ENCODE peak calls at places on chromosomes 3 and 15, in seven cellular contexts. Q is KBM-7, P is GM13977, H is DMS153, C is NCI-H345, Y is NT2/D1, G is breast epithelium. R is an unnamed sample.

GRCh38 chr3:127419140-127419539 is 131.3 kb upstream of the PRR20G start:
- DNase-seq in G (no peak), Y (no peak), C (peak), H (no peak), P (no peak), Q (no peak), R (no peak)

GRCh38 chr3:13282986-13283876 is 136.9 kb downstream of the NUP210 start:
- DNase-seq in Y (peak), Q (peak), G (no peak), P (peak), H (no peak), C (peak), R (no peak)

GRCh38 chr3:42078686-42079085 is 12.5 kb upstream of the TRAK1 start:
- DNase-seq in C (no peak), Q (no peak), Y (peak), P (no peak), G (no peak), H (no peak), R (no peak)

GRCh38 chr3:9279959-9280358 is 30.5 kb upstream of the SRGAP3 start:
- DNase-seq in G (no peak), H (no peak), Q (no peak), C (no peak), P (no peak), Y (no peak), R (no peak)

GRCh38 chr15:101250931-101251829 is 668 bp downstream of the CHSY1 start:
- DNase-seq in Q (peak), G (no peak), H (no peak), C (peak), P (peak), Y (no peak), R (no peak)

GRCh38 chr3:151901946-151902285 is 28.5 kb downstream of the SUCNR1 start:
- DNase-seq in G (no peak), P (no peak), C (no peak), Y (no peak), H (no peak), Q (peak), R (no peak)

GRCh38 chr15:73397461-73397860 is 28.7 kb upstream of the HCN4 start:
- DNase-seq in H (no peak), Y (no peak), C (no peak), P (no peak), G (no peak), Q (no peak), R (no peak)

GRCh38 chr3:187227658-187228258 is 30.5 kb downstream of the RTP1 start:
- DNase-seq in G (no peak), H (no peak), C (no peak), P (no peak), Q (no peak), Y (no peak), R (no peak)

GRCh38 chr3:152448091-152448490 is 179.4 kb downstream of the MBNL1 start:
- DNase-seq in Q (no peak), G (no peak), Y (no peak), H (no peak), C (no peak), P (no peak), R (no peak)

GRCh38 chr3:49489247-49489646 is 19.2 kb downstream of the DAG1 start:
- DNase-seq in H (no peak), Y (no peak), C (no peak), P (no peak), G (no peak), Q (no peak), R (no peak)

GRCh38 chr3:66348696-66349095 is 127.9 kb downstream of the SLC25A26 start:
- DNase-seq in C (no peak), H (no peak), Q (no peak), P (no peak), G (no peak), Y (no peak), R (no peak)

GRCh38 chr3:69389520-69390248 is 3.8 kb upstream of the FRMD4B start:
- DNase-seq in H (no peak), G (no peak), C (no peak), Q (no peak), Y (no peak), P (no peak), R (no peak)